ENCODE peak calls at places on chromosomes 16 and 17, in six cellular contexts. N is mesenchymal stem cell, W is IMR-90, S is H1, I is neuronal stem cell, M is trophoblast cell. J is an unnamed sample.

GRCh38 chr17:34472363-34472762 is 107.0 kb upstream of the TMEM132E start:
- DNase-seq in N (no peak), W (no peak), S (no peak), I (no peak), M (no peak), J (no peak)

GRCh38 chr17:5785343-5785742 is 201.0 kb upstream of the NLRP1 start:
- DNase-seq in N (peak), W (peak), S (no peak), I (no peak), M (peak), J (no peak)

GRCh38 chr16:10992112-10992511 is 47.7 kb downstream of the CLEC16A start:
- DNase-seq in N (peak), W (peak), S (no peak), I (no peak), M (peak), J (no peak)

GRCh38 chr17:59769891-59770290 is 62.4 kb downstream of the VMP1 start:
- DNase-seq in N (no peak), W (no peak), S (no peak), I (no peak), M (peak), J (no peak)

GRCh38 chr16:76318565-76318964 is 41.4 kb downstream of the CNTNAP4 start:
- DNase-seq in N (no peak), W (no peak), S (no peak), I (no peak), M (no peak), J (no peak)

GRCh38 chr16:28163699-28164584 is 47.8 kb downstream of the XPO6 start:
- DNase-seq in N (peak), W (peak), S (no peak), I (no peak), M (no peak), J (peak)

GRCh38 chr16:1047123-1047522 is 25.4 kb upstream of the SSTR5 start:
- DNase-seq in N (no peak), W (no peak), S (no peak), I (no peak), M (no peak), J (no peak)

GRCh38 chr17:41966453-41967140 is at the start of gene CNP:
- DNase-seq in N (peak), W (peak), S (no peak), I (peak), M (peak), J (peak)

GRCh38 chr17:19534562-19535149 is 1.0 kb downstream of the SLC47A1 start:
- DNase-seq in N (no peak), W (no peak), S (no peak), I (no peak), M (no peak), J (no peak)

GRCh38 chr16:84065536-84066132 is 23.0 kb upstream of the SLC38A8 start:
- DNase-seq in N (peak), W (peak), S (no peak), I (no peak), M (peak), J (peak)

DNA sequence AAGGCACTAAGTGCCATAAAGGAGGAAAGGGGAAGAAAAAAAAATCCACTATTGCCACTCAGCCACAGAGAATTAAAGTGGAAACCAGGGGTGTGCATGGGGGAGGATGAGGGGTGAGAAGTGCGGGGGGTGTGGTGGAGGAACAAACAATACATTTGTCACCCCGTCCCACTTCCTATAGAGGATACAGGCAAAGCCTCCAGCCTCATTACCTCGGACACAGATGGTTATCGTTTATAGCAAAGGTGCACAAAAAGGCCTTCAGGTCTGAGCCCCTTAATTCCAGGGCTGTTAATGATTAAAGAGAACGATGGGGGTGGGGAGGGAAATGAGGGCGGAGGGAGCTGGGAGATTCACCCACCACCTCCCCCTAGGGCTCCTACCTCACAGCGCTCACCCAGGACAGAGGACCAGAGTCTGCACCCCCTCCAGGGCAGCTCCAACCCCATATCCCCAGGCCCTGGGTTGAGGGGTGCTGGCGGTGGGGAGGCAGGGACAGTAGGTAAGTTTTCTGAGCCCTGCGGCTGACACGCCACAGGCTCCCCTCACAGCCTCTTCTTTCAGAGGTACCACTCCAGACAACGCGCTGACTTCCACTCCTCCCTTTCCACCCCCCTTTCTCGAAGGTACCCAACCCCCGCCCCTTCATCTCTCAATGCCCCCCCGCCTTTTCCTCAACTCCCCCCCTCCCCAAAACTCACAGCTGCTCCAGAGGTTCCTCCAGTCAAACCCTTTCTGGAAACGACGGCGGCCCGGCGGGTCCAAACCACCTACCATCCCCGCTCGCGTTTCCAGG is 457 bp downstream of the DCUN1D3 start:
- DNase-seq in N (no peak), W (no peak), S (no peak), I (peak), M (peak), J (peak)
- H3K18ac ChIP-seq in N (peak), W (peak), S (peak), I (peak), M (peak), J (peak)

DNA sequence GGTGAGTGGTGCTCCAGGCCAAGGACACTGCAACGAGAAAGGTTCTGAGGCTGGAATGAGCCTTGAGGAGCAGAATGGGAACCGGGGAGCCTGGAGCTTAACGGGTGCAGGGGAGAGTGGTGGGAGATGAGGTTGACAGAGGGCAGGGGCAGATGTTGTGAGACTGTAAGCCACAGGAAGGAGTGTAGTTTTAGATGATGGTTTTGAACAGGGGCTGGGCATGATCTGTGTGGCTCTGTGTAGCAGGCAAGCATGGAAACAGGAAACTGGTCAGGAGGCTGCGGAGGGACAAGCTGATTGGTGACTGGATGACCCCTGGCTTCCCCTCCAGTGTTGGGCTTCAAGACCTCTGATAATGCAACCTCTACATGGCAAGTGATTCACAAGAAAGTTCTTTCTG is 1.4 kb upstream of the CNGB1 start:
- DNase-seq in N (no peak), W (no peak), S (no peak), I (no peak), M (no peak), J (no peak)
- H3K4me3 ChIP-seq in N (no peak), W (no peak), S (no peak), I (no peak), M (no peak), J (no peak)

DNA sequence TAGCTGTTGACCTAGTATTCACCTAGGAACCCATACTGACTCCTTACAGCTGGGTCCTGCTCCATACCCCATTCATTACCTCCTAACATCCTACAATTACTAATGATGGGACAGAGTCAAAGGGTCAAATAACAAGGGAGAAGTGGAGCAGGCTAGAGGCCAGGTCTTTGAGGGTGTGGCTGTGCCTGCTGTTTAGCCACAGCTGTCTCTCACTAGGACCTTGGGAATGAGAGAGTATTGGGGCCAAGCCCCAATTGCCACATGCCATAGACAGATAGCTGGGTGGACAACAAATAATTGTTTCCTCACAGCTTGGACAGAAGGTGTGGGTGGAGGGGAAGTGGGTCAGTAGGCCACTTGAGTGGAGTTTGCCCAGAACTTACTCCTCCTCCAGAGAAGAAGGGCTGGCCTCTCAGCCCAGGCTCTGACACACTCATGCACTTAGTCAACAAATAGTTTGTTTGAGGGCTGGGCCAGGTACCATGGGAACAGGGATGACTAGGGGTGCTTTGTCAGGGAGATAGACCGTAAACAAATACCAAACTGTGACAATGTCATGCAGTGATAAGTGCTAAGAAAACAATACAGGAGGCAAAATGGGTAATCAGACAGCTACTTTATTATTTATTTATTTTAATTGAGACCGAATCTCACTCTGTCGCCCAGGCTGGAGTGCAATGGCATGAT is 10.2 kb upstream of the CENPT start:
- DNase-seq in N (peak), W (peak), S (no peak), I (no peak), M (peak), J (peak)
- H3K4ac ChIP-seq in N (no peak), W (no peak), S (no peak), I (no peak), M (peak), J (no peak)

GRCh38 chr17:58517378-58517927 is 3.0 kb upstream of the MTMR4 start:
- DNase-seq in N (no peak), W (no peak), S (no peak), I (no peak), M (no peak), J (no peak)
- H3K18ac ChIP-seq in N (peak), W (no peak), S (peak), I (peak), M (peak), J (no peak)

GRCh38 chr17:64596988-64597387 is 65.1 kb downstream of the SMURF2 start:
- DNase-seq in N (no peak), W (no peak), S (no peak), I (no peak), M (no peak), J (no peak)

GRCh38 chr17:64598672-64599071 is 63.4 kb downstream of the SMURF2 start:
- DNase-seq in N (no peak), W (no peak), S (no peak), I (no peak), M (no peak), J (no peak)

GRCh38 chr17:64599187-64599676 is 62.9 kb downstream of the SMURF2 start:
- DNase-seq in N (no peak), W (no peak), S (no peak), I (no peak), M (peak), J (no peak)

GRCh38 chr17:64596439-64596838 is 65.7 kb downstream of the SMURF2 start:
- DNase-seq in N (no peak), W (no peak), S (no peak), I (no peak), M (no peak), J (no peak)

DNA sequence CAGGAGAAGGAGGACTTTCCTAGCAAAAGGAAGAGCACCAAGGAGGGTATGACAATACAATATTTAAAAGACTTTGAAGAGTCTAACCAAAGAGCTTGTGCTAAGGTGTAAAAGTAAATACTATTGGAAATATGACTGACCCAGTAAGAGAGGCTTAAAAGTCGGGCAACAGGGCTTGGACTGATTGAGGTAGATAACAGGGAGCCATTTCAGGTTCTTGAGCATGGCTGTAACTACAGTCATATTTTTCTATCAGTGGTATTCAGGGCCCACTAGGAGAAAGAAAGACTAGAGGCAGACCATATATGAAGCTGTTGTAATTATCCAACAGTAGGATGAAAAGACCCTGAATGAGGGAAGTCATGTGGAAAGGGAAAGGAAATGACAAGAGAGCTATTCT is 62.3 kb downstream of the SMURF2 start:
- DNase-seq in N (no peak), W (no peak), S (no peak), I (no peak), M (no peak), J (no peak)
- H3K4me3 ChIP-seq in N (no peak), W (no peak), S (no peak), I (no peak), M (no peak), J (no peak)

GRCh38 chr16:68019167-68019680 is 3.5 kb upstream of the DPEP2NB start:
- DNase-seq in N (no peak), W (no peak), S (no peak), I (no peak), M (no peak), J (peak)

GRCh38 chr16:68021490-68021889 is 1.5 kb downstream of the DDX28 start:
- DNase-seq in N (no peak), W (no peak), S (no peak), I (no peak), M (no peak), J (no peak)

GRCh38 chr16:68022278-68022727 is 729 bp downstream of the DDX28 start:
- DNase-seq in N (no peak), W (no peak), S (no peak), I (no peak), M (no peak), J (no peak)

GRCh38 chr16:68022728-68023537 is at the start of the genes DDX28 and DUS2:
- DNase-seq in N (peak), W (peak), S (peak), I (peak), M (peak), J (peak)
- H3K4ac ChIP-seq in N (peak), W (peak), S (no peak), I (peak), M (peak), J (peak)

J was measured in mesendoderm.